ENCODE peak calls at places on chromosomes 3 and 15, in four cellular contexts. Z is upper lobe of right lung, E is foreskin fibroblast, H is heart right ventricle. I is an unnamed sample.

GRCh38 chr3:43477600-43477999 is 144.2 kb downstream of the ANO10 start:
- DNase-seq in Z (no peak), H (peak; percentile 23), E (no peak), I (no peak)

GRCh38 chr3:14405120-14405885 is 2.9 kb downstream of the SLC6A6 start:
- DNase-seq in H (no peak), Z (no peak), E (no peak), I (no peak)

GRCh38 chr3:45123841-45124269 is 22.3 kb downstream of the CDCP1 start:
- DNase-seq in E (peak; percentile 97), H (no peak), Z (no peak), I (no peak)

GRCh38 chr3:173395412-173396181 is 1.9 kb upstream of the NLGN1 start:
- DNase-seq in H (peak; percentile 86), E (peak; percentile 83), Z (peak; percentile 93), I (peak; percentile 58)

GRCh38 chr3:58041826-58042324 is 33.7 kb downstream of the FLNB start:
- DNase-seq in H (no peak), E (no peak), Z (no peak), I (no peak)

GRCh38 chr3:112568642-112569041 is 6.8 kb downstream of the SLC35A5 start:
- DNase-seq in H (no peak), E (peak; percentile 23), Z (no peak), I (no peak)

GRCh38 chr15:57861039-57861638 is 154.6 kb downstream of the POLR2M start:
- DNase-seq in E (peak; percentile 45), Z (no peak), H (no peak), I (peak; percentile 39)

GRCh38 chr15:43219929-43220886 is 610 bp downstream of the EPB42 start:
- DNase-seq in E (no peak), H (no peak), Z (no peak), I (no peak)

GRCh38 chr15:45583731-45584639 is 3.2 kb upstream of the BLOC1S6 start:
- DNase-seq in H (no peak), E (no peak), Z (no peak), I (no peak)

GRCh38 chr15:47473857-47474256 is 243.4 kb upstream of the SEMA6D start:
- DNase-seq in H (peak; percentile 57), E (no peak), Z (no peak), I (no peak)

GRCh38 chr3:88307666-88308065 is 157.9 kb downstream of the C3orf38 start:
- DNase-seq in H (no peak), Z (no peak), E (no peak), I (no peak)

GRCh38 chr3:15271785-15272381 is 60.5 kb downstream of the SH3BP5 start:
- DNase-seq in E (no peak), Z (peak; percentile 80), H (peak; percentile 36), I (no peak)

GRCh38 chr3:13419356-13420050 is 619 bp downstream of the NUP210 start:
- DNase-seq in H (peak; percentile 44), E (no peak), Z (peak; percentile 86), I (no peak)

GRCh38 chr15:70778258-70779076 is 15.1 kb upstream of the UACA start:
- DNase-seq in E (no peak), Z (no peak), H (no peak), I (no peak)

GRCh38 chr3:20256144-20256543 is 70.1 kb upstream of the SGO1 start:
- DNase-seq in H (no peak), E (no peak), Z (no peak), I (no peak)

GRCh38 chr3:111315911-111316310 is 226.1 kb upstream of the CD96 start:
- DNase-seq in H (no peak), Z (no peak), E (peak; percentile 61), I (peak; percentile 23)

GRCh38 chr3:27570421-27571106 is 86.4 kb upstream of the SLC4A7 start:
- DNase-seq in E (no peak), Z (no peak), H (no peak), I (no peak)

GRCh38 chr15:95300958-95301357 is 1029.5 kb upstream of the NR2F2 start:
- DNase-seq in Z (no peak), H (no peak), E (peak; percentile 25), I (no peak)

GRCh38 chr15:69762373-69763148 is 309.9 kb downstream of the RPLP1 start:
- DNase-seq in Z (no peak), E (no peak), H (no peak), I (no peak)
- TF ChIP-seq CTCF in Z (no peak), E (no peak), H (peak; percentile 31), I (no peak)

DNA sequence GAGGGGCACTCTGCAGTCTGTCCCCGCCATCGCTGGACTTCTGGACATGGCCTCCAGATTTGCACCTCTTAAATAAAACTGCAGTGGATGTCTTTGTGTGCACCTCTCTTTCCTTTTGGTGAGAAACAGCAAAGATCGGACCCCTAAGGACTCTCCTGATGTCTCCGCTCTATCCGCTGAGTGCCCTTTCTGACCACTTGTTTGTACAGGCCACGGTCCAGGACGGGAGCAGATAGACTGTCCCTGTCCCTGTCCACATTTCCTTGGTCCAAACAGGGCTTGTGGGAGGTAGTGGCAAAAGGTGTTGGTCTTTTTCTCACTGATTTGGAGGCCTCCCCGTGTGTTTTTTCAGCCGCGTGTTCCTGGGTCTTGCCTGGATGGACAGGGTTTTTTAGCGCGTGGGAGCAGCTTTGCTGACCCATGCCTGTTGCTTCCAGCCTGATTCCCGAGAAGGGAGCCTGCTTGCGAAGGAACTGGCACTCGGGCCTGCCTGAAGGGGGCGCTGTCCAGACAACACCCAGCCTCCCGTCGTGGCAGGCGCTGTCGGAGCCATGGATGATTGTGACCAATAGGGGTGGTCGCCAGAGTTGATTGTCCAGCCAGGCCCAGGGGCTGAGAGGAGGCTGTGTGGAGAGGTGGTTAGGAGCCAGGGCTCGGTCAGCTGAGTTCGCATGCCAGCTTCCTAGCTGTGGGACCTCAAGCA is 13.2 kb upstream of the STAB1 start:
- DNase-seq in E (no peak), H (peak; percentile 29), Z (peak; percentile 68), I (no peak)
- TF ChIP-seq CTCF in E (peak; percentile 51), H (peak; percentile 32), Z (peak; percentile 37), I (peak; percentile 40)

GRCh38 chr15:101357333-101357732 is 62.3 kb upstream of the SNRPA1 start:
- DNase-seq in E (no peak), Z (no peak), H (peak; percentile 59), I (no peak)
- TF ChIP-seq CTCF in E (no peak), Z (no peak), H (peak; percentile 43), I (no peak)

GRCh38 chr3:31725976-31726375 is 193.3 kb downstream of the STT3B start:
- DNase-seq in E (no peak), H (no peak), Z (no peak), I (no peak)

GRCh38 chr3:31721709-31722108 is 189.0 kb downstream of the STT3B start:
- DNase-seq in Z (no peak), E (no peak), H (no peak), I (no peak)

GRCh38 chr3:31725568-31725967 is 192.8 kb downstream of the STT3B start:
- DNase-seq in E (no peak), Z (no peak), H (no peak), I (no peak)

GRCh38 chr3:31724144-31724543 is 191.4 kb downstream of the STT3B start:
- DNase-seq in H (no peak), E (no peak), Z (no peak), I (no peak)

GRCh38 chr3:31724681-31725080 is 192.0 kb downstream of the STT3B start:
- DNase-seq in E (no peak), H (no peak), Z (no peak), I (no peak)
- TF ChIP-seq CTCF in E (peak; percentile 20), H (peak; percentile 16), Z (peak; percentile 5), I (peak; percentile 16)

DNA sequence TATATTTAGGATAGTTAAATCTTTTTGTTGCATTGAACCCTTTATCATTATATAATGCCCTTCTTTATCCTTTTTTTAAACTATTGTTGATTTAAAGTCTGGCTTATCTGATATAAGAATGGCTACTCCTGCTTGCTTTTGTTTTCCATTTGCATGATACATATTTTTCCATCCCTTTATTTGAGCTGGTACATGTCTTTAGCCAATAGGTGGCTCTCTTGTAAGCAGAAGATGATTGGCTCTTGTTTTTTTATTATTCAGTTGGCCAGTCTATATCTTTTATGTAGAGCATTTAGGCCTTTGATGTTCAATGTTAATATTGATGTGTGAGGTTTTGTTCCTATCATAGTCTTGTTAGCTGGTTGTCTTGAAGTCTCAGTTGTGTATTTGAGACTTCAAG is 99.5 kb upstream of the MCTP2 start:
- DNase-seq in H (no peak), E (no peak), Z (no peak), I (no peak)
- TF ChIP-seq CTCF in H (no peak), E (no peak), Z (no peak), I (peak; percentile 9)

GRCh38 chr15:59104912-59105732 is at the start of gene CCNB2:
- DNase-seq in H (peak; percentile 79), E (peak; percentile 90), Z (peak; percentile 89), I (peak; percentile 81)

GRCh38 chr15:59111267-59111666 is 6.3 kb downstream of the CCNB2 start:
- DNase-seq in Z (no peak), H (no peak), E (no peak), I (no peak)

GRCh38 chr15:59104602-59104911 is 389 bp upstream of the CCNB2 start:
- DNase-seq in Z (no peak), E (no peak), H (no peak), I (no peak)

DNA sequence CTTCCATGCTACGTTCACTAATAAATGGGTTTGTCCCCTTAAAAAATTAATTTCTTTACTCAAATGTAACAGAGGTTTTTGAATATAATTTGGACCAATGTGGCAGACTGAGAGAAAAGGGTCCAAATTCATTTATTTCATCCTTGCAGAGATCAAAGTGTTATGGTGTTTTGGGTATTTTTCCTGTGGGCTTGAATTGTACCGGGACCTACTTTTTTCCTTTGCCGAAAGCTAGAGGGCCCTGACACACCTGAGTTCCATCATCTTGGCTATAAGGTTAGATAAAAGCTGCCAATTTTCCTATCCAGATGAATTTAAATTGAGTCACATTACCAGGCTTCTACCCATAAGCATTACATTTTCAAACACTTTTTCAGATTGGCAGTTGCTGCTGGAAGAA is 893 bp downstream of the CCNB2 start:
- DNase-seq in H (no peak), Z (no peak), E (no peak), I (no peak)
- TF ChIP-seq CTCF in H (no peak), Z (no peak), E (no peak), I (no peak)

DNA sequence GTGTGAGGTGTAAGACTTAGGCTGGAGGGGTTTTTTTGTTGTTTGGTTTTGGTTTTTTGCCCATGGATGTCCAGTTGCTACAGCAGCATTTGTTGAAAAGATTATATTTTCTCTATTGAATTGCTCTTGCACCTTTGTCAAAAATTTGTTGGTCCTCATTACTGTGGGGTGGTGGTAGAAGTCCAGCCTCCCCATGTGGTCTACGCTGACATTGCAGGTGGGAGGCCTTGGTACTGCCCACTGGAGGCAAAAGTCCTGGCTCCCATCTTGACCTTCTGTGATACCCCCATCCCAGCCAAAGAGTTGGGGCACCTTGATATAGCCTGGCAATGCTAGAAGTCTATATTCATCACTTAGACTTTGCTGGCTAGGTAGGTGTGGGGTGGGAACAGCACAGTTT is 5.4 kb upstream of the RAB6B start:
- DNase-seq in Z (no peak), H (no peak), E (no peak), I (no peak)
- TF ChIP-seq CTCF in Z (no peak), H (peak; percentile 53), E (no peak), I (no peak)

DNA sequence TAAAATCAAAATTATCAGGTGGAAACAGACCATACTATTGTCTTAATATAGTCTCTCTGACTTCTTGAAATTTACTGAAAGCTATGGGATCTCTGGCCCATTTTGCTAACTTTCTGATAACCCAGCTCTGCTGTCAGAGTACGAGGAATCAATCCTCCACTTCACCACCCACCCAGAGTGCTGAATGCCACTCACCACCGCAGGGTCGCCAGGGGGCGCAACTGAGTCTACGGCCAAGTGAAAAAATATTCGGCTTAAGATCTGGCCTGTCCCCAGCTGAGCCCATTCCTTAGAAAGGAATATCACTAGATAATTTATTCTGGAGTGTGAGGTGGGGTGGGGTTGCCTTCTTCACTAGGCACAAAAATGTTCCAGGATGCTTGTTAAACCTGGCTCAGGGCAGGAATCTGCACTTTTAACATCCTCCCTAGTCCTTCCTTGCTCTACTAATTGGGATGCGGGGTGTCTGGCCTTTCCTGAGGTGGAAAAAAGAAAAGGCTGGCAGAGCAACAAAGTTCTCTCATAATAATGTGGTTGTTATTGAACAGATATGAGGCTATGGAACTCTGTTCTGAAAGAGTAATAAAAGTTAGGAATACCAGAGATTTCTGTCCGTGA is 520.6 kb downstream of the MFSD1 start:
- DNase-seq in Z (peak; percentile 67), E (peak; percentile 7), H (peak; percentile 40), I (no peak)
- TF ChIP-seq CTCF in Z (peak; percentile 60), E (peak; percentile 85), H (peak; percentile 64), I (peak; percentile 84)

I was measured in AG09319.